ENCODE peak calls at places on chromosomes 6 and 20, in seven cellular contexts. Z, G, Y, K, E, U and P are unnamed samples.

GRCh38 chr6:57021086-57021720 is 25.3 kb upstream of the KIAA1586 start:
- DNase-seq in E (no peak), K (no peak), U (no peak), Z (no peak), Y (peak; percentile 67), G (peak; percentile 13), P (no peak)

GRCh38 chr6:169035381-169036280 is 218.0 kb downstream of the THBS2 start:
- DNase-seq in E (no peak), Y (no peak), K (no peak), Z (no peak), G (no peak), U (no peak), P (no peak)

GRCh38 chr20:31719644-31720485 is 2.8 kb downstream of the BCL2L1 start:
- DNase-seq in K (no peak), E (no peak), G (no peak), Y (no peak), U (no peak), Z (no peak), P (no peak)

GRCh38 chr20:36065427-36065998 is 89.0 kb upstream of the EPB41L1 start:
- DNase-seq in G (no peak), K (no peak), Y (no peak), E (no peak), U (no peak), Z (no peak), P (no peak)

GRCh38 chr6:6699741-6700367 is 111.3 kb downstream of the LY86 start:
- DNase-seq in K (no peak), Y (no peak), E (peak; percentile 66), Z (no peak), U (peak; percentile 83), G (no peak), P (peak; percentile 52)

GRCh38 chr6:169324661-169325459 is 71.2 kb upstream of the THBS2 start:
- DNase-seq in K (no peak), E (no peak), Z (no peak), G (no peak), Y (no peak), U (no peak), P (no peak)

GRCh38 chr6:84549912-84550311 is 214.5 kb downstream of the TBX18 start:
- DNase-seq in Z (no peak), E (no peak), K (no peak), G (peak; percentile 18), U (no peak), Y (no peak), P (no peak)

GRCh38 chr6:131782764-131783163 is 25.1 kb upstream of the ENPP1 start:
- DNase-seq in Y (no peak), Z (no peak), E (no peak), K (no peak), G (no peak), U (no peak), P (no peak)

GRCh38 chr6:3748208-3748701 is 3.3 kb downstream of the PXDC1 start:
- DNase-seq in E (peak; percentile 81), G (no peak), Z (peak; percentile 81), Y (peak; percentile 38), K (no peak), U (peak; percentile 73), P (peak; percentile 76)

GRCh38 chr6:107866606-107867301 is 42.6 kb upstream of the SCML4 start:
- DNase-seq in U (no peak), G (no peak), K (no peak), Z (no peak), E (no peak), Y (peak; percentile 57), P (no peak)

GRCh38 chr6:161948462-161948861 is 674.6 kb upstream of the AGPAT4 start:
- DNase-seq in Z (no peak), E (no peak), Y (no peak), G (no peak), K (no peak), U (no peak), P (no peak)

GRCh38 chr20:24317224-24317623 is 152.2 kb upstream of the SYNDIG1 start:
- DNase-seq in E (no peak), K (no peak), U (no peak), Z (no peak), G (no peak), Y (no peak), P (no peak)

GRCh38 chr6:118313208-118313607 is 234.9 kb upstream of the PLN start:
- DNase-seq in G (no peak), K (no peak), E (no peak), Y (no peak), Z (no peak), U (no peak), P (no peak)

GRCh38 chr6:14452567-14453527 is 335.3 kb downstream of the CD83 start:
- DNase-seq in U (no peak), Y (no peak), Z (no peak), E (no peak), K (no peak), G (no peak), P (no peak)

GRCh38 chr6:44304282-44305199 is 8.6 kb downstream of the AARS2 start:
- DNase-seq in U (no peak), G (no peak), Z (peak; percentile 80), Y (peak; percentile 50), K (peak; percentile 18), E (peak; percentile 30), P (no peak)

GRCh38 chr6:170174124-170174770 is 116.6 kb downstream of the DLL1 start:
- DNase-seq in Y (no peak), K (no peak), E (no peak), U (no peak), Z (peak; percentile 29), G (no peak), P (no peak)

GRCh38 chr6:9921366-9921765 is 493.5 kb downstream of the TFAP2A start:
- DNase-seq in Y (no peak), G (no peak), K (no peak), Z (no peak), U (no peak), E (no peak), P (no peak)

GRCh38 chr6:157879873-157880254 is 56.8 kb downstream of the SNX9 start:
- DNase-seq in K (no peak), Z (no peak), U (no peak), E (no peak), G (no peak), Y (no peak), P (no peak)

GRCh38 chr6:36422714-36423100 is 19.9 kb downstream of the PXT1 start:
- DNase-seq in U (no peak), Y (no peak), Z (no peak), G (no peak), K (no peak), E (no peak), P (no peak)

GRCh38 chr6:54419885-54420284 is 111.6 kb downstream of the TINAG start:
- DNase-seq in Y (no peak), U (no peak), Z (no peak), E (no peak), G (no peak), K (no peak), P (no peak)
- H3K27ac ChIP-seq in Y (no peak overlapping the region), U (no peak overlapping the region), Z (no peak overlapping the region), E (no peak overlapping the region), G (no peak overlapping the region), K (no peak overlapping the region), P (no peak overlapping the region)

GRCh38 chr20:19401096-19401495 is 188.7 kb downstream of the SLC24A3 start:
- DNase-seq in G (no peak), K (no peak), Z (no peak), E (no peak), U (no peak), Y (no peak), P (no peak)

GRCh38 chr20:19397676-19398075 is 185.2 kb downstream of the SLC24A3 start:
- DNase-seq in G (no peak), Z (no peak), U (no peak), Y (peak; percentile 5), K (no peak), E (no peak), P (no peak)

GRCh38 chr20:19392344-19393140 is 180.1 kb downstream of the SLC24A3 start:
- DNase-seq in K (no peak), Z (no peak), G (no peak), Y (no peak), E (no peak), U (no peak), P (no peak)

GRCh38 chr20:19396466-19397081 is 184.1 kb downstream of the SLC24A3 start:
- DNase-seq in Z (no peak), U (no peak), K (no peak), Y (no peak), G (no peak), E (no peak), P (no peak)
- H3K9me3 ChIP-seq in Z (no peaks in the 10 kb centered on the region), U (no peaks in the 10 kb centered on the region), K (no peaks in the 10 kb centered on the region), Y (peaks cover 7% of the 10 kb centered on the region), G (no peaks in the 10 kb centered on the region), E (peaks cover 17% of the 10 kb centered on the region), P (peaks cover 18% of the 10 kb centered on the region)

GRCh38 chr6:16676978-16677377 is 84.3 kb downstream of the ATXN1 start:
- DNase-seq in K (no peak), E (no peak), G (no peak), Y (no peak), U (no peak), Z (no peak), P (no peak)

GRCh38 chr6:16677458-16677857 is 83.8 kb downstream of the ATXN1 start:
- DNase-seq in E (no peak), Y (no peak), U (no peak), K (no peak), Z (no peak), G (no peak), P (no peak)

GRCh38 chr6:16673011-16673797 is 88.1 kb downstream of the ATXN1 start:
- DNase-seq in Y (no peak), G (no peak), K (no peak), E (no peak), U (no peak), Z (no peak), P (no peak)

GRCh38 chr6:16676376-16676775 is 84.9 kb downstream of the ATXN1 start:
- DNase-seq in Z (no peak), K (no peak), G (no peak), U (no peak), E (no peak), Y (no peak), P (no peak)

GRCh38 chr6:16674666-16675392 is 86.4 kb downstream of the ATXN1 start:
- DNase-seq in K (no peak), E (no peak), U (no peak), Z (no peak), G (no peak), Y (no peak), P (no peak)
- H3K27ac ChIP-seq in K (no peak overlapping the region), E (no peak overlapping the region), U (no peak overlapping the region), Z (no peak overlapping the region), G (no peak overlapping the region), Y (no peak overlapping the region), P (no peak overlapping the region)

GRCh38 chr6:374956-375355 is 16.6 kb upstream of the IRF4 start:
- DNase-seq in K (no peak), U (no peak), Z (no peak), G (no peak), Y (no peak), E (no peak), P (no peak)

GRCh38 chr6:373773-374724 is 17.5 kb upstream of the IRF4 start:
- DNase-seq in K (no peak), Z (no peak), Y (no peak), G (no peak), E (no peak), U (no peak), P (no peak)

GRCh38 chr6:370555-370954 is 21.0 kb upstream of the IRF4 start:
- DNase-seq in Z (no peak), G (no peak), Y (no peak), U (no peak), E (no peak), K (no peak), P (no peak)

GRCh38 chr6:373031-373430 is 18.5 kb upstream of the IRF4 start:
- DNase-seq in U (no peak), G (no peak), Y (no peak), E (no peak), K (no peak), Z (no peak), P (no peak)

GRCh38 chr6:372336-372911 is 19.1 kb upstream of the IRF4 start:
- DNase-seq in G (no peak), Y (peak; percentile 68), Z (no peak), K (no peak), U (no peak), E (no peak), P (no peak)
- H3K9me3 ChIP-seq in G (no peaks in the 10 kb centered on the region), Y (no peaks in the 10 kb centered on the region), Z (peaks cover 66% of the 10 kb centered on the region), K (no peaks in the 10 kb centered on the region), U (no peaks in the 10 kb centered on the region), E (no peaks in the 10 kb centered on the region), P (no peaks in the 10 kb centered on the region)